ENCODE peak calls at places on chromosomes 4 and X, in nine cellular contexts. One of them, this sample, is unnamed.
A peak's percentile ranks its signal among the peaks of the same experiment; 100 is the strongest.

GRCh38 chr4:8182858-8183725 is 16.0 kb upstream of the SH3TC1 start:
- DNase-seq in fibroblast of pulmonary artery: peak; percentile 84
- DNase-seq in astrocyte of the spinal cord: peak; percentile 84
- DNase-seq in CD8-positive, alpha-beta T cell: no peak
- DNase-seq in CD14-positive monocyte: no peak
- DNase-seq in brain microvascular endothelial cell: peak; percentile 73
- DNase-seq in AG09309: peak; percentile 52
- DNase-seq in tibial nerve: peak; percentile 84
- DNase-seq in PC-3: peak; percentile 97
- DNase-seq in this sample: no peak

GRCh38 chr4:80307774-80308465 is 27.6 kb upstream of the CFAP299 start:
- DNase-seq in astrocyte of the spinal cord: peak; percentile 59
- DNase-seq in brain microvascular endothelial cell: peak; percentile 43
- DNase-seq in fibroblast of pulmonary artery: peak; percentile 56
- DNase-seq in CD8-positive, alpha-beta T cell: no peak
- DNase-seq in AG09309: peak; percentile 28
- DNase-seq in CD14-positive monocyte: no peak
- DNase-seq in tibial nerve: no peak
- DNase-seq in PC-3: peak; percentile 59
- DNase-seq in this sample: no peak

GRCh38 chr4:98771959-98772619 is 113.7 kb upstream of the TSPAN5 start:
- DNase-seq in PC-3: no peak
- DNase-seq in astrocyte of the spinal cord: no peak
- DNase-seq in AG09309: no peak
- DNase-seq in CD8-positive, alpha-beta T cell: no peak
- DNase-seq in CD14-positive monocyte: no peak
- DNase-seq in fibroblast of pulmonary artery: no peak
- DNase-seq in brain microvascular endothelial cell: no peak
- DNase-seq in tibial nerve: no peak
- DNase-seq in this sample: no peak

GRCh38 chr4:147822128-147822527 is 90.2 kb downstream of the ARHGAP10 start:
- DNase-seq in tibial nerve: peak; percentile 94
- DNase-seq in astrocyte of the spinal cord: peak; percentile 44
- DNase-seq in AG09309: peak; percentile 56
- DNase-seq in PC-3: no peak
- DNase-seq in fibroblast of pulmonary artery: peak; percentile 97
- DNase-seq in CD14-positive monocyte: no peak
- DNase-seq in CD8-positive, alpha-beta T cell: no peak
- DNase-seq in brain microvascular endothelial cell: no peak
- DNase-seq in this sample: no peak

GRCh38 chr4:111136438-111136837 is 513.6 kb upstream of the PITX2 start:
- DNase-seq in AG09309: peak; percentile 55
- DNase-seq in CD14-positive monocyte: no peak
- DNase-seq in CD8-positive, alpha-beta T cell: no peak
- DNase-seq in brain microvascular endothelial cell: peak; percentile 3
- DNase-seq in astrocyte of the spinal cord: peak; percentile 38
- DNase-seq in PC-3: peak; percentile 13
- DNase-seq in tibial nerve: no peak
- DNase-seq in fibroblast of pulmonary artery: peak; percentile 4
- DNase-seq in this sample: no peak

GRCh38 chr4:158236304-158237030 is 26.2 kb downstream of the TMEM144 start:
- DNase-seq in fibroblast of pulmonary artery: peak; percentile 30
- DNase-seq in CD8-positive, alpha-beta T cell: no peak
- DNase-seq in CD14-positive monocyte: no peak
- DNase-seq in tibial nerve: no peak
- DNase-seq in PC-3: no peak
- DNase-seq in brain microvascular endothelial cell: no peak
- DNase-seq in astrocyte of the spinal cord: no peak
- DNase-seq in AG09309: no peak
- DNase-seq in this sample: no peak

GRCh38 chr4:110586137-110586850 is 36.6 kb downstream of the PITX2 start:
- DNase-seq in AG09309: peak; percentile 46
- DNase-seq in fibroblast of pulmonary artery: peak; percentile 76
- DNase-seq in PC-3: peak; percentile 72
- DNase-seq in CD8-positive, alpha-beta T cell: no peak
- DNase-seq in brain microvascular endothelial cell: peak; percentile 48
- DNase-seq in CD14-positive monocyte: no peak
- DNase-seq in astrocyte of the spinal cord: peak; percentile 83
- DNase-seq in tibial nerve: no peak
- DNase-seq in this sample: no peak

GRCh38 chr4:56305390-56305789 is 81.9 kb downstream of the AASDH start:
- DNase-seq in fibroblast of pulmonary artery: no peak
- DNase-seq in AG09309: no peak
- DNase-seq in brain microvascular endothelial cell: no peak
- DNase-seq in CD14-positive monocyte: no peak
- DNase-seq in CD8-positive, alpha-beta T cell: no peak
- DNase-seq in PC-3: no peak
- DNase-seq in astrocyte of the spinal cord: no peak
- DNase-seq in tibial nerve: no peak
- DNase-seq in this sample: no peak

GRCh38 chr4:42654606-42655005 is 2.3 kb downstream of the ATP8A1 start:
- DNase-seq in CD14-positive monocyte: peak; percentile 56
- DNase-seq in tibial nerve: no peak
- DNase-seq in AG09309: no peak
- DNase-seq in astrocyte of the spinal cord: peak; percentile 79
- DNase-seq in PC-3: peak; percentile 90
- DNase-seq in brain microvascular endothelial cell: peak; percentile 56
- DNase-seq in fibroblast of pulmonary artery: peak; percentile 62
- DNase-seq in CD8-positive, alpha-beta T cell: no peak
- DNase-seq in this sample: no peak

GRCh38 chr4:186146443-186146842 is 41.9 kb downstream of the FAM149A start:
- DNase-seq in AG09309: no peak
- DNase-seq in astrocyte of the spinal cord: no peak
- DNase-seq in CD14-positive monocyte: no peak
- DNase-seq in fibroblast of pulmonary artery: no peak
- DNase-seq in CD8-positive, alpha-beta T cell: no peak
- DNase-seq in PC-3: no peak
- DNase-seq in tibial nerve: no peak
- DNase-seq in brain microvascular endothelial cell: no peak
- DNase-seq in this sample: no peak

GRCh38 chrX:9466115-9466495 is 1.2 kb downstream of the TBL1X start:
- DNase-seq in CD14-positive monocyte: no peak
- DNase-seq in PC-3: peak; percentile 33
- DNase-seq in tibial nerve: no peak
- DNase-seq in astrocyte of the spinal cord: no peak
- DNase-seq in brain microvascular endothelial cell: no peak
- DNase-seq in CD8-positive, alpha-beta T cell: no peak
- DNase-seq in AG09309: no peak
- DNase-seq in fibroblast of pulmonary artery: no peak
- DNase-seq in this sample: no peak

GRCh38 chrX:9465380-9466114 is 689 bp downstream of the TBL1X start:
- DNase-seq in fibroblast of pulmonary artery: no peak
- DNase-seq in PC-3: no peak
- DNase-seq in CD8-positive, alpha-beta T cell: no peak
- DNase-seq in astrocyte of the spinal cord: no peak
- DNase-seq in brain microvascular endothelial cell: no peak
- DNase-seq in tibial nerve: no peak
- DNase-seq in CD14-positive monocyte: no peak
- DNase-seq in AG09309: no peak
- DNase-seq in this sample: peak; percentile 74

GRCh38 chrX:9467181-9467580 is 2.3 kb downstream of the TBL1X start:
- DNase-seq in PC-3: no peak
- DNase-seq in CD8-positive, alpha-beta T cell: no peak
- DNase-seq in astrocyte of the spinal cord: no peak
- DNase-seq in tibial nerve: no peak
- DNase-seq in fibroblast of pulmonary artery: no peak
- DNase-seq in CD14-positive monocyte: no peak
- DNase-seq in brain microvascular endothelial cell: no peak
- DNase-seq in AG09309: no peak
- DNase-seq in this sample: no peak

GRCh38 chrX:9466711-9467110 is 1.9 kb downstream of the TBL1X start:
- DNase-seq in fibroblast of pulmonary artery: no peak
- DNase-seq in AG09309: no peak
- DNase-seq in astrocyte of the spinal cord: no peak
- DNase-seq in CD14-positive monocyte: no peak
- DNase-seq in PC-3: peak; percentile 68
- DNase-seq in CD8-positive, alpha-beta T cell: no peak
- DNase-seq in brain microvascular endothelial cell: no peak
- DNase-seq in tibial nerve: no peak
- DNase-seq in this sample: no peak

DNA sequence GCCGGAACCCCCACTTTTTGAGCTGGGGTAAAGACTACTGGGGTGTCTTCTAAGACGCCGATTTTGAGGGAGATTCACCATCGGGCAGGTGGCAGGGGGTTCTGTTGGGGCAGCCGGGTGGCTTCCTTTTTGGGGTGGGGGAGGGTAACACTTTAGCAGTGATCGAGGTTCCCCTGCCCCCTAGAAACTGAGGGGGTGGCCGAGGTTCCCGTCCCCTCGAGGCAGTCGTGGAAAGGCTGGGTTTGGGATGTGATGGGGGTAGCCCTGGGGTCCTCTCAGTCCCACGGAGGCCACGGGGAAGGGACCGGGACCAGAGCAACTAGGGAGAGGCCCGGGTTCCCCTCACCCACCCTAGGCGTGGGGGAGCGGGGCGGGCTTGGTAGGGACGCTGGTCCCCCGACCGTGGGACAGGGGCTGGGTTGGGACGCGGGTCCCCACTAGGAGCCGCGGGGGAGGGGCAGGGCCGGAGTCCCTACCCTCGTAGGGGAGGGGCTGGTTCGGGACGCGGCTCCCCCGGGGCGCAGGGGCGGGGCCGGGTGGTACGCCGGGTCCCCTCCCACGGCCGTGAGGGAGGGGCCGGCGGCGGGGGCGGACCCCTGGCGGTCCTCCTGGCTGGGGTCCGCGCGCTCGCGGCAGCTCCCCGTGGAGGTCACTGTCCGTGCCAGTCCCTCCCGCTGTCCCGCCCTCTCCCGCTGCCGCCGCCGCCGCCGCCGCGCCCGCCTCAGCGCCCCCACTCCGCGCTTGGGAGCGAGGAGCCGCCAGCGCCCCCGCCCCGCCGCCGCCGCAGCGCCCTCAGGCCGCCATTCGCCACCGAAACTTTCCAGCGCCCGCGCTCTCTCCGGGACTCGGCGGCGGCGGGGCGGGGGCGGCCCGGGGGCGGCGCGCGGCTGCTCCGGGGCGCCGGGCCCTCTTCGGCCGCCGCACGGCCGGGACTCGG is at the start of gene TBL1X:
- DNase-seq in astrocyte of the spinal cord: peak; percentile 27
- DNase-seq in brain microvascular endothelial cell: no peak
- DNase-seq in PC-3: peak; percentile 67
- DNase-seq in AG09309: no peak
- DNase-seq in tibial nerve: no peak
- DNase-seq in fibroblast of pulmonary artery: peak; percentile 40
- DNase-seq in CD14-positive monocyte: peak; percentile 43
- DNase-seq in CD8-positive, alpha-beta T cell: no peak
- DNase-seq in this sample: peak; percentile 75
- TF ChIP-seq CTCF in astrocyte of the spinal cord: no peak
- TF ChIP-seq CTCF in brain microvascular endothelial cell: no peak
- TF ChIP-seq CTCF in PC-3: no peak
- TF ChIP-seq CTCF in AG09309: no peak
- TF ChIP-seq CTCF in tibial nerve: no peak
- TF ChIP-seq CTCF in fibroblast of pulmonary artery: no peak
- TF ChIP-seq CTCF in CD14-positive monocyte: no peak
- TF ChIP-seq CTCF in CD8-positive, alpha-beta T cell: no peak
- TF ChIP-seq CTCF in this sample: no peak

DNA sequence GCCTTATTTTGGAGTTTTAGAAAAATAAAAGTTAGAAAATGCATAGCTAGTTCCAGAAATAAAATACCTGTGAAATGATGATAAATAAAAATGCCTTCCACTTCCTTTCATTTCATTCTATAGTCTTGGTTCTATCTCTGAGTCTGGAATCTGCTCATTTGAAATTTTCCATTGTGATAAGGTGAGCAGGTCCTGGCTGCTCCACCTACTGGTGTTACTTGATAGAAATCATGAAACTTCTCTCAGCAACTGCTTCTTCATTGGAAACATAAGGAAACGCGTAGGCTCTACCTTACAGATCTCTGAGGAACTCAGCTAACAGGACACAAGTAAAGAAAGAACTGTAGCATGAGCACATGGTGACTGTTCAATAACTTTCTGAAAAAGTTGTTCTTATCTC is 141.8 kb downstream of the DCHS2 start:
- DNase-seq in brain microvascular endothelial cell: peak; percentile 6
- DNase-seq in tibial nerve: no peak
- DNase-seq in PC-3: peak; percentile 35
- DNase-seq in CD8-positive, alpha-beta T cell: no peak
- DNase-seq in AG09309: no peak
- DNase-seq in astrocyte of the spinal cord: no peak
- DNase-seq in fibroblast of pulmonary artery: peak; percentile 4
- DNase-seq in CD14-positive monocyte: no peak
- DNase-seq in this sample: no peak
- TF ChIP-seq CTCF in brain microvascular endothelial cell: peak; percentile 61
- TF ChIP-seq CTCF in tibial nerve: no peak
- TF ChIP-seq CTCF in PC-3: peak; percentile 54
- TF ChIP-seq CTCF in CD8-positive, alpha-beta T cell: no peak
- TF ChIP-seq CTCF in AG09309: peak; percentile 37
- TF ChIP-seq CTCF in astrocyte of the spinal cord: peak; percentile 51
- TF ChIP-seq CTCF in fibroblast of pulmonary artery: peak; percentile 38
- TF ChIP-seq CTCF in CD14-positive monocyte: peak; percentile 6
- TF ChIP-seq CTCF in this sample: peak; percentile 65

GRCh38 chr4:108683479-108683878 is 33.1 kb downstream of the OSTC start:
- DNase-seq in tibial nerve: no peak
- DNase-seq in CD14-positive monocyte: no peak
- DNase-seq in fibroblast of pulmonary artery: peak; percentile 44
- DNase-seq in astrocyte of the spinal cord: peak; percentile 52
- DNase-seq in AG09309: no peak
- DNase-seq in PC-3: peak; percentile 49
- DNase-seq in CD8-positive, alpha-beta T cell: no peak
- DNase-seq in brain microvascular endothelial cell: peak; percentile 43
- DNase-seq in this sample: no peak
- TF ChIP-seq CTCF in tibial nerve: no peak
- TF ChIP-seq CTCF in CD14-positive monocyte: no peak
- TF ChIP-seq CTCF in fibroblast of pulmonary artery: peak; percentile 30
- TF ChIP-seq CTCF in astrocyte of the spinal cord: peak; percentile 40
- TF ChIP-seq CTCF in AG09309: peak; percentile 34
- TF ChIP-seq CTCF in PC-3: peak; percentile 59
- TF ChIP-seq CTCF in CD8-positive, alpha-beta T cell: no peak
- TF ChIP-seq CTCF in brain microvascular endothelial cell: peak; percentile 38
- TF ChIP-seq CTCF in this sample: peak; percentile 64

GRCh38 chr4:139511320-139511719 is 44.7 kb downstream of the SETD7 start:
- DNase-seq in PC-3: no peak
- DNase-seq in CD14-positive monocyte: no peak
- DNase-seq in brain microvascular endothelial cell: peak; percentile 62
- DNase-seq in CD8-positive, alpha-beta T cell: no peak
- DNase-seq in tibial nerve: no peak
- DNase-seq in AG09309: no peak
- DNase-seq in fibroblast of pulmonary artery: peak; percentile 47
- DNase-seq in astrocyte of the spinal cord: peak; percentile 60
- DNase-seq in this sample: no peak

GRCh38 chr4:139508581-139509237 is 47.3 kb downstream of the SETD7 start:
- DNase-seq in brain microvascular endothelial cell: no peak
- DNase-seq in PC-3: no peak
- DNase-seq in AG09309: no peak
- DNase-seq in CD14-positive monocyte: no peak
- DNase-seq in CD8-positive, alpha-beta T cell: no peak
- DNase-seq in astrocyte of the spinal cord: no peak
- DNase-seq in tibial nerve: no peak
- DNase-seq in fibroblast of pulmonary artery: no peak
- DNase-seq in this sample: no peak

GRCh38 chr4:139506774-139507173 is 49.2 kb downstream of the SETD7 start:
- DNase-seq in CD8-positive, alpha-beta T cell: no peak
- DNase-seq in AG09309: no peak
- DNase-seq in PC-3: no peak
- DNase-seq in CD14-positive monocyte: no peak
- DNase-seq in brain microvascular endothelial cell: no peak
- DNase-seq in tibial nerve: no peak
- DNase-seq in fibroblast of pulmonary artery: no peak
- DNase-seq in astrocyte of the spinal cord: no peak
- DNase-seq in this sample: no peak

GRCh38 chr4:139514382-139515059 is 41.5 kb downstream of the SETD7 start:
- DNase-seq in astrocyte of the spinal cord: no peak
- DNase-seq in PC-3: no peak
- DNase-seq in fibroblast of pulmonary artery: no peak
- DNase-seq in tibial nerve: no peak
- DNase-seq in brain microvascular endothelial cell: no peak
- DNase-seq in CD14-positive monocyte: no peak
- DNase-seq in AG09309: no peak
- DNase-seq in CD8-positive, alpha-beta T cell: no peak
- DNase-seq in this sample: no peak

GRCh38 chr4:139509727-139510410 is 46.1 kb downstream of the SETD7 start:
- DNase-seq in CD14-positive monocyte: no peak
- DNase-seq in tibial nerve: no peak
- DNase-seq in CD8-positive, alpha-beta T cell: no peak
- DNase-seq in PC-3: no peak
- DNase-seq in AG09309: no peak
- DNase-seq in fibroblast of pulmonary artery: peak; percentile 38
- DNase-seq in astrocyte of the spinal cord: no peak
- DNase-seq in brain microvascular endothelial cell: no peak
- DNase-seq in this sample: no peak
- TF ChIP-seq CTCF in CD14-positive monocyte: no peak
- TF ChIP-seq CTCF in tibial nerve: peak; percentile 23
- TF ChIP-seq CTCF in CD8-positive, alpha-beta T cell: no peak
- TF ChIP-seq CTCF in PC-3: peak; percentile 39
- TF ChIP-seq CTCF in AG09309: peak; percentile 42
- TF ChIP-seq CTCF in fibroblast of pulmonary artery: peak; percentile 51
- TF ChIP-seq CTCF in astrocyte of the spinal cord: peak; percentile 36
- TF ChIP-seq CTCF in brain microvascular endothelial cell: peak; percentile 64
- TF ChIP-seq CTCF in this sample: peak; percentile 37

This sample was measured in type B pancreatic cell.